ENCODE peak calls at places on chromosome 13, in four cellular contexts. T is lower leg skin, F is GM10248, J is AG08395. E is an unnamed sample.
A peak's percentile ranks its signal among the peaks of the same experiment; 100 is the strongest.

GRCh38 chr13:91017669-91018053 is 329.8 kb upstream of the MIR17HG start:
- DNase-seq in J (no peak), T (no peak), F (no peak), E (no peak)

GRCh38 chr13:41137951-41138350 is 5.3 kb upstream of the KBTBD6 start:
- DNase-seq in F (no peak), J (peak; percentile 11), T (no peak), E (no peak)

GRCh38 chr13:42814868-42815267 is 33.5 kb downstream of the FAM216B start:
- DNase-seq in F (no peak), T (no peak), J (peak; percentile 74), E (no peak)

GRCh38 chr13:113291997-113292862 is 4.8 kb upstream of the LAMP1 start:
- DNase-seq in F (no peak), J (peak; percentile 57), T (peak; percentile 42), E (no peak)

GRCh38 chr13:21901326-21901725 is 230.5 kb downstream of the FGF9 start:
- DNase-seq in F (no peak), J (no peak), T (no peak), E (no peak)

GRCh38 chr13:41465215-41465907 is 8.0 kb downstream of the RGCC start:
- DNase-seq in T (peak; percentile 52), J (peak; percentile 82), F (peak; percentile 87), E (no peak)

GRCh38 chr13:23681253-23681652 is 111.0 kb downstream of the TNFRSF19 start:
- DNase-seq in F (no peak), T (no peak), J (no peak), E (no peak)

GRCh38 chr13:99990045-99990977 is 8.7 kb downstream of the ZIC2 start:
- DNase-seq in F (no peak), T (no peak), J (no peak), E (no peak)

GRCh38 chr13:27194895-27195764 is 23.5 kb upstream of the USP12 start:
- DNase-seq in J (peak; percentile 95), T (no peak), F (no peak), E (no peak)

GRCh38 chr13:62139597-62139996 is 723.9 kb upstream of the PCDH20 start:
- DNase-seq in T (no peak), J (no peak), F (no peak), E (no peak)

GRCh38 chr13:113669871-113670341 is 2.9 kb downstream of the GRK1 start:
- DNase-seq in T (no peak), F (no peak), J (no peak), E (no peak)

GRCh38 chr13:43390582-43390981 is 367.2 kb downstream of the DNAJC15 start:
- DNase-seq in F (peak; percentile 23), J (no peak), T (no peak), E (no peak)

GRCh38 chr13:112263152-112263551 is 113.0 kb upstream of the SPACA7 start:
- DNase-seq in F (no peak), T (peak; percentile 4), J (no peak), E (no peak)

GRCh38 chr13:103097366-103097928 is 31.2 kb upstream of the SLC10A2 start:
- DNase-seq in T (no peak), J (no peak), F (no peak), E (no peak)

GRCh38 chr13:102555914-102556553 is 40.8 kb upstream of the TPP2 start:
- DNase-seq in J (peak; percentile 31), F (peak; percentile 22), T (no peak), E (no peak)

GRCh38 chr13:107238262-107238661 is 670.3 kb upstream of the ARGLU1 start:
- DNase-seq in F (no peak), T (no peak), J (no peak), E (no peak)

GRCh38 chr13:42272115-42272756 is at the start of gene AKAP11:
- DNase-seq in F (no peak), J (peak; percentile 36), T (peak; percentile 28), E (peak; percentile 87)

GRCh38 chr13:44894001-44894770 is 95.1 kb downstream of the NUFIP1 start:
- DNase-seq in J (no peak), T (no peak), F (no peak), E (no peak)

GRCh38 chr13:23321534-23322241 is 111.8 kb downstream of the SACS start:
- DNase-seq in F (peak; percentile 68), J (peak; percentile 88), T (peak; percentile 47), E (no peak)

GRCh38 chr13:30341815-30342570 is 34.6 kb upstream of the KATNAL1 start:
- DNase-seq in J (peak; percentile 92), T (peak; percentile 88), F (no peak), E (peak; percentile 86)

GRCh38 chr13:34076943-34077703 is 259.2 kb downstream of the RFC3 start:
- DNase-seq in T (no peak), F (no peak), J (peak; percentile 47), E (no peak)

GRCh38 chr13:53946500-53946899 is 917.9 kb downstream of the OLFM4 start:
- DNase-seq in T (no peak), J (no peak), F (no peak), E (no peak)

GRCh38 chr13:104315606-104316005 is 1249.4 kb upstream of the SLC10A2 start:
- DNase-seq in J (no peak), T (no peak), F (no peak), E (no peak)

GRCh38 chr13:30745917-30746686 is 10.8 kb downstream of the ALOX5AP start:
- DNase-seq in J (no peak), F (no peak), T (no peak), E (no peak)

GRCh38 chr13:112247471-112248405 is 128.4 kb upstream of the SPACA7 start:
- DNase-seq in F (no peak), J (no peak), T (no peak), E (peak; percentile 78)

GRCh38 chr13:109088101-109088500 is 458.7 kb downstream of the MYO16 start:
- DNase-seq in F (no peak), T (no peak), J (no peak), E (no peak)

GRCh38 chr13:74434782-74435181 is 300.6 kb upstream of the KLF12 start:
- DNase-seq in F (no peak), T (no peak), J (no peak), E (no peak)

GRCh38 chr13:23512762-23513395 is 57.3 kb upstream of the TNFRSF19 start:
- DNase-seq in F (no peak), J (no peak), T (no peak), E (no peak)

GRCh38 chr13:106372199-106373160 is 163.0 kb downstream of the EFNB2 start:
- DNase-seq in F (no peak), J (peak; percentile 64), T (no peak), E (no peak)

GRCh38 chr13:49112782-49113525 is 107.2 kb upstream of the MLNR start:
- DNase-seq in T (no peak), F (no peak), J (no peak), E (no peak)

GRCh38 chr13:26500618-26501320 is 56.7 kb upstream of the WASF3 start:
- DNase-seq in F (no peak), T (no peak), J (no peak), E (no peak)

GRCh38 chr13:97932006-97932405 is 21.5 kb upstream of the IPO5 start:
- DNase-seq in T (no peak), F (no peak), J (no peak), E (no peak)

GRCh38 chr13:29361716-29362115 is 233.8 kb downstream of the SLC7A1 start:
- DNase-seq in T (no peak), J (no peak), F (no peak), E (no peak)

GRCh38 chr13:98346904-98347636 is 170.0 kb upstream of the RNF113B start:
- DNase-seq in J (no peak), F (no peak), T (no peak), E (peak; percentile 34)

GRCh38 chr13:69565334-69565733 is 542.3 kb upstream of the ATXN8OS start:
- DNase-seq in J (no peak), F (peak; percentile 13), T (no peak), E (no peak)

GRCh38 chr13:42574435-42575311 is 721 bp downstream of the TNFSF11 start:
- DNase-seq in T (no peak), J (no peak), F (peak; percentile 85), E (no peak)

E was measured in osteocyte.